ENCODE peak calls at places on chromosomes 11 and 22, in ten cellular contexts. One of them, this sample, is unnamed.

GRCh38 chr11:68525930-68526329 is 65.4 kb downstream of the PPP6R3 start:
- DNase-seq in brain microvascular endothelial cell: peak; percentile 20
- DNase-seq in HTR-8/SVneo: peak; percentile 48
- DNase-seq in activated CD4-positive, alpha-beta T cell treated with anti-CD3 and anti-CD28 coated beads for 24 hours: no peak
- DNase-seq in T-cell: no peak
- DNase-seq in neuronal stem cell: no peak
- DNase-seq in stimulated activated naive B cell treated with anti-CD40 and anti-IgM and Interleukin-4, amounts not matched to agents 10 μg/mL and 1 μg/mL and 100 μg/mL, for 72 hours: no peak
- DNase-seq in smooth muscle cell of the brain vasculature: no peak
- DNase-seq in A673: no peak
- DNase-seq in HS-27A: peak; percentile 64
- DNase-seq in this sample: peak; percentile 88

GRCh38 chr11:115244758-115245157 is 259.5 kb downstream of the CADM1 start:
- DNase-seq in brain microvascular endothelial cell: no peak
- DNase-seq in HTR-8/SVneo: no peak
- DNase-seq in activated CD4-positive, alpha-beta T cell treated with anti-CD3 and anti-CD28 coated beads for 24 hours: no peak
- DNase-seq in T-cell: no peak
- DNase-seq in neuronal stem cell: no peak
- DNase-seq in stimulated activated naive B cell treated with anti-CD40 and anti-IgM and Interleukin-4, amounts not matched to agents 10 μg/mL and 1 μg/mL and 100 μg/mL, for 72 hours: no peak
- DNase-seq in smooth muscle cell of the brain vasculature: no peak
- DNase-seq in A673: no peak
- DNase-seq in HS-27A: no peak
- DNase-seq in this sample: no peak

GRCh38 chr11:110373061-110373702 is 56.6 kb upstream of the FDX1 start:
- DNase-seq in brain microvascular endothelial cell: no peak
- DNase-seq in HTR-8/SVneo: no peak
- DNase-seq in activated CD4-positive, alpha-beta T cell treated with anti-CD3 and anti-CD28 coated beads for 24 hours: no peak
- DNase-seq in T-cell: no peak
- DNase-seq in neuronal stem cell: no peak
- DNase-seq in stimulated activated naive B cell treated with anti-CD40 and anti-IgM and Interleukin-4, amounts not matched to agents 10 μg/mL and 1 μg/mL and 100 μg/mL, for 72 hours: no peak
- DNase-seq in smooth muscle cell of the brain vasculature: no peak
- DNase-seq in A673: no peak
- DNase-seq in HS-27A: no peak
- DNase-seq in this sample: no peak

GRCh38 chr11:95451682-95452081 is 220.7 kb upstream of the SESN3 start:
- DNase-seq in brain microvascular endothelial cell: peak; percentile 80
- DNase-seq in HTR-8/SVneo: no peak
- DNase-seq in activated CD4-positive, alpha-beta T cell treated with anti-CD3 and anti-CD28 coated beads for 24 hours: no peak
- DNase-seq in T-cell: no peak
- DNase-seq in neuronal stem cell: no peak
- DNase-seq in stimulated activated naive B cell treated with anti-CD40 and anti-IgM and Interleukin-4, amounts not matched to agents 10 μg/mL and 1 μg/mL and 100 μg/mL, for 72 hours: no peak
- DNase-seq in smooth muscle cell of the brain vasculature: no peak
- DNase-seq in A673: no peak
- DNase-seq in HS-27A: no peak
- DNase-seq in this sample: peak; percentile 90

GRCh38 chr11:14656536-14657457 is 13.2 kb downstream of the PDE3B start:
- DNase-seq in brain microvascular endothelial cell: no peak
- DNase-seq in HTR-8/SVneo: no peak
- DNase-seq in activated CD4-positive, alpha-beta T cell treated with anti-CD3 and anti-CD28 coated beads for 24 hours: no peak
- DNase-seq in T-cell: no peak
- DNase-seq in neuronal stem cell: no peak
- DNase-seq in stimulated activated naive B cell treated with anti-CD40 and anti-IgM and Interleukin-4, amounts not matched to agents 10 μg/mL and 1 μg/mL and 100 μg/mL, for 72 hours: no peak
- DNase-seq in smooth muscle cell of the brain vasculature: no peak
- DNase-seq in A673: no peak
- DNase-seq in HS-27A: no peak
- DNase-seq in this sample: peak; percentile 16

GRCh38 chr11:122197055-122197987 is 81.3 kb upstream of the BLID start:
- DNase-seq in brain microvascular endothelial cell: peak; percentile 98
- DNase-seq in HTR-8/SVneo: peak; percentile 85
- DNase-seq in activated CD4-positive, alpha-beta T cell treated with anti-CD3 and anti-CD28 coated beads for 24 hours: no peak
- DNase-seq in T-cell: no peak
- DNase-seq in neuronal stem cell: no peak
- DNase-seq in stimulated activated naive B cell treated with anti-CD40 and anti-IgM and Interleukin-4, amounts not matched to agents 10 μg/mL and 1 μg/mL and 100 μg/mL, for 72 hours: no peak
- DNase-seq in smooth muscle cell of the brain vasculature: peak; percentile 89
- DNase-seq in A673: peak; percentile 92
- DNase-seq in HS-27A: peak; percentile 99
- DNase-seq in this sample: peak; percentile 93

GRCh38 chr11:35359321-35360058 is 59.9 kb downstream of the SLC1A2 start:
- DNase-seq in brain microvascular endothelial cell: no peak
- DNase-seq in HTR-8/SVneo: no peak
- DNase-seq in activated CD4-positive, alpha-beta T cell treated with anti-CD3 and anti-CD28 coated beads for 24 hours: no peak
- DNase-seq in T-cell: no peak
- DNase-seq in neuronal stem cell: no peak
- DNase-seq in stimulated activated naive B cell treated with anti-CD40 and anti-IgM and Interleukin-4, amounts not matched to agents 10 μg/mL and 1 μg/mL and 100 μg/mL, for 72 hours: no peak
- DNase-seq in smooth muscle cell of the brain vasculature: no peak
- DNase-seq in A673: no peak
- DNase-seq in HS-27A: no peak
- DNase-seq in this sample: no peak

GRCh38 chr11:35166369-35167360 is 27.7 kb downstream of the CD44 start:
- DNase-seq in brain microvascular endothelial cell: peak; percentile 86
- DNase-seq in HTR-8/SVneo: peak; percentile 76
- DNase-seq in activated CD4-positive, alpha-beta T cell treated with anti-CD3 and anti-CD28 coated beads for 24 hours: no peak
- DNase-seq in T-cell: no peak
- DNase-seq in neuronal stem cell: no peak
- DNase-seq in stimulated activated naive B cell treated with anti-CD40 and anti-IgM and Interleukin-4, amounts not matched to agents 10 μg/mL and 1 μg/mL and 100 μg/mL, for 72 hours: no peak
- DNase-seq in smooth muscle cell of the brain vasculature: no peak
- DNase-seq in A673: no peak
- DNase-seq in HS-27A: peak; percentile 92
- DNase-seq in this sample: peak; percentile 97

GRCh38 chr11:21321530-21321929 is 652.1 kb downstream of the NELL1 start:
- DNase-seq in brain microvascular endothelial cell: no peak
- DNase-seq in HTR-8/SVneo: no peak
- DNase-seq in activated CD4-positive, alpha-beta T cell treated with anti-CD3 and anti-CD28 coated beads for 24 hours: no peak
- DNase-seq in T-cell: no peak
- DNase-seq in neuronal stem cell: no peak
- DNase-seq in stimulated activated naive B cell treated with anti-CD40 and anti-IgM and Interleukin-4, amounts not matched to agents 10 μg/mL and 1 μg/mL and 100 μg/mL, for 72 hours: no peak
- DNase-seq in smooth muscle cell of the brain vasculature: no peak
- DNase-seq in A673: no peak
- DNase-seq in HS-27A: no peak
- DNase-seq in this sample: no peak

GRCh38 chr11:120568572-120569307 is 57.2 kb downstream of the GRIK4 start:
- DNase-seq in brain microvascular endothelial cell: no peak
- DNase-seq in HTR-8/SVneo: no peak
- DNase-seq in activated CD4-positive, alpha-beta T cell treated with anti-CD3 and anti-CD28 coated beads for 24 hours: no peak
- DNase-seq in T-cell: no peak
- DNase-seq in neuronal stem cell: no peak
- DNase-seq in stimulated activated naive B cell treated with anti-CD40 and anti-IgM and Interleukin-4, amounts not matched to agents 10 μg/mL and 1 μg/mL and 100 μg/mL, for 72 hours: no peak
- DNase-seq in smooth muscle cell of the brain vasculature: no peak
- DNase-seq in A673: no peak
- DNase-seq in HS-27A: no peak
- DNase-seq in this sample: no peak

GRCh38 chr11:60914620-60915249 is 777 bp downstream of the TMEM109 start:
- DNase-seq in brain microvascular endothelial cell: no peak
- DNase-seq in HTR-8/SVneo: no peak
- DNase-seq in activated CD4-positive, alpha-beta T cell treated with anti-CD3 and anti-CD28 coated beads for 24 hours: no peak
- DNase-seq in T-cell: peak; percentile 21
- DNase-seq in neuronal stem cell: no peak
- DNase-seq in stimulated activated naive B cell treated with anti-CD40 and anti-IgM and Interleukin-4, amounts not matched to agents 10 μg/mL and 1 μg/mL and 100 μg/mL, for 72 hours: no peak
- DNase-seq in smooth muscle cell of the brain vasculature: no peak
- DNase-seq in A673: peak; percentile 41
- DNase-seq in HS-27A: no peak
- DNase-seq in this sample: peak; percentile 48

GRCh38 chr22:19242699-19243098 is 48.8 kb downstream of the CLTCL1 start:
- DNase-seq in brain microvascular endothelial cell: no peak
- DNase-seq in HTR-8/SVneo: no peak
- DNase-seq in activated CD4-positive, alpha-beta T cell treated with anti-CD3 and anti-CD28 coated beads for 24 hours: no peak
- DNase-seq in T-cell: no peak
- DNase-seq in neuronal stem cell: no peak
- DNase-seq in stimulated activated naive B cell treated with anti-CD40 and anti-IgM and Interleukin-4, amounts not matched to agents 10 μg/mL and 1 μg/mL and 100 μg/mL, for 72 hours: no peak
- DNase-seq in smooth muscle cell of the brain vasculature: no peak
- DNase-seq in A673: no peak
- DNase-seq in HS-27A: no peak
- DNase-seq in this sample: no peak

GRCh38 chr11:116217006-116217405 is 555.8 kb downstream of the BUD13 start:
- DNase-seq in brain microvascular endothelial cell: peak; percentile 49
- DNase-seq in HTR-8/SVneo: no peak
- DNase-seq in activated CD4-positive, alpha-beta T cell treated with anti-CD3 and anti-CD28 coated beads for 24 hours: no peak
- DNase-seq in T-cell: no peak
- DNase-seq in neuronal stem cell: no peak
- DNase-seq in stimulated activated naive B cell treated with anti-CD40 and anti-IgM and Interleukin-4, amounts not matched to agents 10 μg/mL and 1 μg/mL and 100 μg/mL, for 72 hours: no peak
- DNase-seq in smooth muscle cell of the brain vasculature: no peak
- DNase-seq in A673: peak; percentile 45
- DNase-seq in HS-27A: no peak
- DNase-seq in this sample: no peak

GRCh38 chr11:105609341-105609781 is 512 bp upstream of the GRIA4 start:
- DNase-seq in brain microvascular endothelial cell: peak; percentile 28
- DNase-seq in HTR-8/SVneo: peak; percentile 36
- DNase-seq in activated CD4-positive, alpha-beta T cell treated with anti-CD3 and anti-CD28 coated beads for 24 hours: no peak
- DNase-seq in T-cell: no peak
- DNase-seq in neuronal stem cell: no peak
- DNase-seq in stimulated activated naive B cell treated with anti-CD40 and anti-IgM and Interleukin-4, amounts not matched to agents 10 μg/mL and 1 μg/mL and 100 μg/mL, for 72 hours: peak; percentile 10
- DNase-seq in smooth muscle cell of the brain vasculature: no peak
- DNase-seq in A673: peak; percentile 34
- DNase-seq in HS-27A: no peak
- DNase-seq in this sample: peak; percentile 12

GRCh38 chr11:122895591-122895990 is 13.0 kb downstream of the JHY start:
- DNase-seq in brain microvascular endothelial cell: no peak
- DNase-seq in HTR-8/SVneo: no peak
- DNase-seq in activated CD4-positive, alpha-beta T cell treated with anti-CD3 and anti-CD28 coated beads for 24 hours: no peak
- DNase-seq in T-cell: no peak
- DNase-seq in neuronal stem cell: no peak
- DNase-seq in stimulated activated naive B cell treated with anti-CD40 and anti-IgM and Interleukin-4, amounts not matched to agents 10 μg/mL and 1 μg/mL and 100 μg/mL, for 72 hours: no peak
- DNase-seq in smooth muscle cell of the brain vasculature: no peak
- DNase-seq in A673: no peak
- DNase-seq in HS-27A: no peak
- DNase-seq in this sample: no peak

GRCh38 chr22:29719894-29720645 is at the start of gene CABP7:
- DNase-seq in brain microvascular endothelial cell: no peak
- DNase-seq in HTR-8/SVneo: no peak
- DNase-seq in activated CD4-positive, alpha-beta T cell treated with anti-CD3 and anti-CD28 coated beads for 24 hours: no peak
- DNase-seq in T-cell: no peak
- DNase-seq in neuronal stem cell: no peak
- DNase-seq in stimulated activated naive B cell treated with anti-CD40 and anti-IgM and Interleukin-4, amounts not matched to agents 10 μg/mL and 1 μg/mL and 100 μg/mL, for 72 hours: no peak
- DNase-seq in smooth muscle cell of the brain vasculature: no peak
- DNase-seq in A673: no peak
- DNase-seq in HS-27A: no peak
- DNase-seq in this sample: no peak

GRCh38 chr22:36238348-36239149 is 778 bp downstream of the APOL2 start:
- DNase-seq in brain microvascular endothelial cell: no peak
- DNase-seq in HTR-8/SVneo: no peak
- DNase-seq in activated CD4-positive, alpha-beta T cell treated with anti-CD3 and anti-CD28 coated beads for 24 hours: no peak
- DNase-seq in T-cell: no peak
- DNase-seq in neuronal stem cell: no peak
- DNase-seq in stimulated activated naive B cell treated with anti-CD40 and anti-IgM and Interleukin-4, amounts not matched to agents 10 μg/mL and 1 μg/mL and 100 μg/mL, for 72 hours: no peak
- DNase-seq in smooth muscle cell of the brain vasculature: no peak
- DNase-seq in A673: peak; percentile 32
- DNase-seq in HS-27A: no peak
- DNase-seq in this sample: no peak

GRCh38 chr11:74678591-74679512 is 52.4 kb downstream of the CHRDL2 start:
- DNase-seq in brain microvascular endothelial cell: no peak
- DNase-seq in HTR-8/SVneo: no peak
- DNase-seq in activated CD4-positive, alpha-beta T cell treated with anti-CD3 and anti-CD28 coated beads for 24 hours: no peak
- DNase-seq in T-cell: no peak
- DNase-seq in neuronal stem cell: no peak
- DNase-seq in stimulated activated naive B cell treated with anti-CD40 and anti-IgM and Interleukin-4, amounts not matched to agents 10 μg/mL and 1 μg/mL and 100 μg/mL, for 72 hours: no peak
- DNase-seq in smooth muscle cell of the brain vasculature: no peak
- DNase-seq in A673: no peak
- DNase-seq in HS-27A: no peak
- DNase-seq in this sample: no peak

GRCh38 chr11:109512680-109513079 is 90.7 kb downstream of the C11orf87 start:
- DNase-seq in brain microvascular endothelial cell: no peak
- DNase-seq in HTR-8/SVneo: no peak
- DNase-seq in activated CD4-positive, alpha-beta T cell treated with anti-CD3 and anti-CD28 coated beads for 24 hours: no peak
- DNase-seq in T-cell: no peak
- DNase-seq in neuronal stem cell: no peak
- DNase-seq in stimulated activated naive B cell treated with anti-CD40 and anti-IgM and Interleukin-4, amounts not matched to agents 10 μg/mL and 1 μg/mL and 100 μg/mL, for 72 hours: no peak
- DNase-seq in smooth muscle cell of the brain vasculature: no peak
- DNase-seq in A673: no peak
- DNase-seq in HS-27A: no peak
- DNase-seq in this sample: no peak

GRCh38 chr11:67056640-67057409 is at the start of gene RHOD:
- DNase-seq in brain microvascular endothelial cell: no peak
- DNase-seq in HTR-8/SVneo: no peak
- DNase-seq in activated CD4-positive, alpha-beta T cell treated with anti-CD3 and anti-CD28 coated beads for 24 hours: no peak
- DNase-seq in T-cell: no peak
- DNase-seq in neuronal stem cell: peak; percentile 39
- DNase-seq in stimulated activated naive B cell treated with anti-CD40 and anti-IgM and Interleukin-4, amounts not matched to agents 10 μg/mL and 1 μg/mL and 100 μg/mL, for 72 hours: no peak
- DNase-seq in smooth muscle cell of the brain vasculature: no peak
- DNase-seq in A673: no peak
- DNase-seq in HS-27A: no peak
- DNase-seq in this sample: peak; percentile 54

GRCh38 chr11:111285205-111286079 is 12.9 kb upstream of the POU2AF3 start:
- DNase-seq in brain microvascular endothelial cell: no peak
- DNase-seq in HTR-8/SVneo: no peak
- DNase-seq in activated CD4-positive, alpha-beta T cell treated with anti-CD3 and anti-CD28 coated beads for 24 hours: no peak
- DNase-seq in T-cell: no peak
- DNase-seq in neuronal stem cell: no peak
- DNase-seq in stimulated activated naive B cell treated with anti-CD40 and anti-IgM and Interleukin-4, amounts not matched to agents 10 μg/mL and 1 μg/mL and 100 μg/mL, for 72 hours: no peak
- DNase-seq in smooth muscle cell of the brain vasculature: no peak
- DNase-seq in A673: no peak
- DNase-seq in HS-27A: no peak
- DNase-seq in this sample: no peak

GRCh38 chr22:19430890-19431541 is 517 bp downstream of the HIRA start:
- DNase-seq in brain microvascular endothelial cell: no peak
- DNase-seq in HTR-8/SVneo: no peak
- DNase-seq in activated CD4-positive, alpha-beta T cell treated with anti-CD3 and anti-CD28 coated beads for 24 hours: no peak
- DNase-seq in T-cell: no peak
- DNase-seq in neuronal stem cell: peak; percentile 39
- DNase-seq in stimulated activated naive B cell treated with anti-CD40 and anti-IgM and Interleukin-4, amounts not matched to agents 10 μg/mL and 1 μg/mL and 100 μg/mL, for 72 hours: peak; percentile 13
- DNase-seq in smooth muscle cell of the brain vasculature: no peak
- DNase-seq in A673: peak; percentile 23
- DNase-seq in HS-27A: no peak
- DNase-seq in this sample: no peak

GRCh38 chr11:93198221-93198650 is 445 bp upstream of the SLC36A4 start:
- DNase-seq in brain microvascular endothelial cell: peak; percentile 7
- DNase-seq in HTR-8/SVneo: no peak
- DNase-seq in activated CD4-positive, alpha-beta T cell treated with anti-CD3 and anti-CD28 coated beads for 24 hours: no peak
- DNase-seq in T-cell: no peak
- DNase-seq in neuronal stem cell: no peak
- DNase-seq in stimulated activated naive B cell treated with anti-CD40 and anti-IgM and Interleukin-4, amounts not matched to agents 10 μg/mL and 1 μg/mL and 100 μg/mL, for 72 hours: no peak
- DNase-seq in smooth muscle cell of the brain vasculature: peak; percentile 23
- DNase-seq in A673: no peak
- DNase-seq in HS-27A: peak; percentile 17
- DNase-seq in this sample: no peak

GRCh38 chr22:30234786-30235470 is 11.6 kb downstream of the LIF start:
- DNase-seq in brain microvascular endothelial cell: no peak
- DNase-seq in HTR-8/SVneo: no peak
- DNase-seq in activated CD4-positive, alpha-beta T cell treated with anti-CD3 and anti-CD28 coated beads for 24 hours: no peak
- DNase-seq in T-cell: no peak
- DNase-seq in neuronal stem cell: no peak
- DNase-seq in stimulated activated naive B cell treated with anti-CD40 and anti-IgM and Interleukin-4, amounts not matched to agents 10 μg/mL and 1 μg/mL and 100 μg/mL, for 72 hours: no peak
- DNase-seq in smooth muscle cell of the brain vasculature: no peak
- DNase-seq in A673: no peak
- DNase-seq in HS-27A: no peak
- DNase-seq in this sample: peak; percentile 49

GRCh38 chr11:122146475-122146874 is 30.5 kb upstream of the BLID start:
- DNase-seq in brain microvascular endothelial cell: peak; percentile 47
- DNase-seq in HTR-8/SVneo: no peak
- DNase-seq in activated CD4-positive, alpha-beta T cell treated with anti-CD3 and anti-CD28 coated beads for 24 hours: no peak
- DNase-seq in T-cell: no peak
- DNase-seq in neuronal stem cell: no peak
- DNase-seq in stimulated activated naive B cell treated with anti-CD40 and anti-IgM and Interleukin-4, amounts not matched to agents 10 μg/mL and 1 μg/mL and 100 μg/mL, for 72 hours: no peak
- DNase-seq in smooth muscle cell of the brain vasculature: no peak
- DNase-seq in A673: no peak
- DNase-seq in HS-27A: no peak
- DNase-seq in this sample: peak; percentile 69

GRCh38 chr11:102111787-102112653 is 1.8 kb downstream of the YAP1 start:
- DNase-seq in brain microvascular endothelial cell: peak; percentile 85
- DNase-seq in HTR-8/SVneo: peak; percentile 74
- DNase-seq in activated CD4-positive, alpha-beta T cell treated with anti-CD3 and anti-CD28 coated beads for 24 hours: no peak
- DNase-seq in T-cell: no peak
- DNase-seq in neuronal stem cell: no peak
- DNase-seq in stimulated activated naive B cell treated with anti-CD40 and anti-IgM and Interleukin-4, amounts not matched to agents 10 μg/mL and 1 μg/mL and 100 μg/mL, for 72 hours: no peak
- DNase-seq in smooth muscle cell of the brain vasculature: no peak
- DNase-seq in A673: peak; percentile 81
- DNase-seq in HS-27A: peak; percentile 68
- DNase-seq in this sample: peak; percentile 89

GRCh38 chr11:118060879-118061278 is 16.0 kb upstream of the TMPRSS4 start:
- DNase-seq in brain microvascular endothelial cell: no peak
- DNase-seq in HTR-8/SVneo: no peak
- DNase-seq in activated CD4-positive, alpha-beta T cell treated with anti-CD3 and anti-CD28 coated beads for 24 hours: no peak
- DNase-seq in T-cell: no peak
- DNase-seq in neuronal stem cell: no peak
- DNase-seq in stimulated activated naive B cell treated with anti-CD40 and anti-IgM and Interleukin-4, amounts not matched to agents 10 μg/mL and 1 μg/mL and 100 μg/mL, for 72 hours: no peak
- DNase-seq in smooth muscle cell of the brain vasculature: no peak
- DNase-seq in A673: no peak
- DNase-seq in HS-27A: no peak
- DNase-seq in this sample: no peak

GRCh38 chr11:73227571-73228211 is 9.6 kb downstream of the P2RY2 start:
- DNase-seq in brain microvascular endothelial cell: no peak
- DNase-seq in HTR-8/SVneo: no peak
- DNase-seq in activated CD4-positive, alpha-beta T cell treated with anti-CD3 and anti-CD28 coated beads for 24 hours: no peak
- DNase-seq in T-cell: no peak
- DNase-seq in neuronal stem cell: no peak
- DNase-seq in stimulated activated naive B cell treated with anti-CD40 and anti-IgM and Interleukin-4, amounts not matched to agents 10 μg/mL and 1 μg/mL and 100 μg/mL, for 72 hours: no peak
- DNase-seq in smooth muscle cell of the brain vasculature: no peak
- DNase-seq in A673: no peak
- DNase-seq in HS-27A: no peak
- DNase-seq in this sample: no peak

This sample was measured in NCI-H226.